ENCODE peak calls at places on chromosomes 1 and 21, in eight cellular contexts. F is cardiac muscle cell, Z is aorta, K is A549, G is substantia nigra, J is heart left ventricle, R is uterus, H is IMR-90. M is an unnamed sample.

GRCh38 chr1:179079113-179079761 is 2.6 kb upstream of the TOR3A start:
- DNase-seq in F (peak), Z (no peak), K (peak), G (peak), J (peak), R (peak), H (peak), M (peak)

GRCh38 chr1:78333426-78334012 is 157.3 kb upstream of the PTGFR start:
- DNase-seq in F (peak), Z (no peak), K (no peak), G (no peak), J (no peak), R (peak), H (peak), M (no peak)

GRCh38 chr1:77341195-77341594 is 59.4 kb downstream of the AK5 start:
- DNase-seq in F (no peak), Z (no peak), K (no peak), G (peak), J (no peak), R (no peak), H (no peak), M (no peak)

GRCh38 chr1:15684468-15685283 is 556 bp downstream of the PLEKHM2 start:
- DNase-seq in F (peak), Z (peak), K (peak), G (peak), J (peak), R (peak), H (no peak), M (peak)

GRCh38 chr1:215133532-215133931 is 51.0 kb downstream of the KCNK2 start:
- DNase-seq in F (no peak), Z (no peak), K (no peak), G (no peak), J (no peak), R (no peak), H (no peak), M (no peak)

GRCh38 chr1:218351617-218352438 is 6.7 kb downstream of the TGFB2 start:
- DNase-seq in F (peak), Z (peak), K (no peak), G (no peak), J (no peak), R (peak), H (peak), M (no peak)

GRCh38 chr1:33280091-33280661 is 23.9 kb downstream of the ZNF362 start:
- DNase-seq in F (no peak), Z (peak), K (no peak), G (no peak), J (no peak), R (no peak), H (no peak), M (no peak)

GRCh38 chr1:101311146-101311892 is 74.5 kb downstream of the S1PR1 start:
- DNase-seq in F (no peak), Z (no peak), K (no peak), G (no peak), J (no peak), R (no peak), H (no peak), M (no peak)

GRCh38 chr1:206001476-206001888 is 1.7 kb downstream of the RAB7B start:
- DNase-seq in F (peak), Z (no peak), K (peak), G (no peak), J (no peak), R (peak), H (peak), M (no peak)

GRCh38 chr1:68010543-68010942 is 39.9 kb downstream of the DIRAS3 start:
- DNase-seq in F (peak), Z (no peak), K (no peak), G (no peak), J (no peak), R (no peak), H (peak), M (no peak)

GRCh38 chr1:58885998-58886397 is 102.2 kb upstream of the JUN start:
- DNase-seq in F (peak), Z (peak), K (no peak), G (peak), J (no peak), R (no peak), H (no peak), M (peak)

GRCh38 chr21:29072873-29073221 is 601 bp downstream of the CCT8 start:
- DNase-seq in F (peak), Z (no peak), K (no peak), G (no peak), J (no peak), R (no peak), H (peak), M (no peak)

GRCh38 chr1:24481843-24482610 is 20.6 kb upstream of the RCAN3 start:
- DNase-seq in F (no peak), Z (no peak), K (no peak), G (no peak), J (no peak), R (no peak), H (no peak), M (peak)

GRCh38 chr1:116766616-116767469 is 12.6 kb downstream of the CD2 start:
- DNase-seq in F (no peak), Z (no peak), K (no peak), G (no peak), J (no peak), R (no peak), H (no peak), M (no peak)

GRCh38 chr1:94101613-94101940 is 19.4 kb downstream of the ABCA4 start:
- DNase-seq in F (no peak), Z (no peak), K (no peak), G (no peak), J (no peak), R (peak), H (peak), M (no peak)

GRCh38 chr1:238257018-238257417 is 366.3 kb upstream of the ZP4 start:
- DNase-seq in F (no peak), Z (no peak), K (no peak), G (no peak), J (no peak), R (no peak), H (no peak), M (no peak)

GRCh38 chr1:238951809-238952208 is 434.6 kb upstream of the CHRM3 start:
- DNase-seq in F (peak), Z (no peak), K (no peak), G (no peak), J (no peak), R (no peak), H (peak), M (no peak)

GRCh38 chr1:155126494-155127104 is 1.1 kb upstream of the EFNA1 start:
- DNase-seq in F (peak), Z (no peak), K (no peak), G (peak), J (no peak), R (peak), H (peak), M (peak)

GRCh38 chr1:53470155-53470554 is 11.0 kb downstream of the DMRTB1 start:
- DNase-seq in F (peak), Z (peak), K (peak), G (peak), J (peak), R (peak), H (peak), M (no peak)

GRCh38 chr21:18840239-18840638 is 436.7 kb upstream of the TMPRSS15 start:
- DNase-seq in F (no peak), Z (no peak), K (no peak), G (no peak), J (no peak), R (no peak), H (no peak), M (no peak)

GRCh38 chr1:244863491-244864252 is 671 bp downstream of the HNRNPU start:
- DNase-seq in F (no peak), Z (peak), K (no peak), G (peak), J (peak), R (no peak), H (no peak), M (no peak)

GRCh38 chr1:113811353-113811887 is 856 bp downstream of the RSBN1 start:
- DNase-seq in F (peak), Z (peak), K (peak), G (peak), J (no peak), R (no peak), H (peak), M (peak)

GRCh38 chr1:117146570-117147340 is 25.2 kb upstream of the TRIM45 start:
- DNase-seq in F (peak), Z (no peak), K (peak), G (no peak), J (no peak), R (no peak), H (peak), M (no peak)

GRCh38 chr1:154423988-154424326 is 18.8 kb downstream of the IL6R start:
- DNase-seq in F (no peak), Z (no peak), K (no peak), G (peak), J (no peak), R (no peak), H (no peak), M (no peak)

GRCh38 chr1:32273389-32274208 is 18.3 kb upstream of the HDAC1 start:
- DNase-seq in F (no peak), Z (no peak), K (no peak), G (no peak), J (no peak), R (no peak), H (peak), M (peak)

GRCh38 chr21:41582866-41583265 is 74.9 kb upstream of the TMPRSS2 start:
- DNase-seq in F (no peak), Z (no peak), K (no peak), G (no peak), J (no peak), R (no peak), H (no peak), M (no peak)
- H3K27ac ChIP-seq in F (no peak), Z (no peak), K (no peak), G (no peak), J (no peak), R (no peak), H (no peak), M (no peak)

GRCh38 chr1:7365706-7366105 is 405.4 kb upstream of the VAMP3 start:
- DNase-seq in F (no peak), Z (no peak), K (no peak), G (no peak), J (no peak), R (no peak), H (no peak), M (no peak)

GRCh38 chr1:7362947-7363346 is 408.1 kb upstream of the VAMP3 start:
- DNase-seq in F (no peak), Z (no peak), K (no peak), G (no peak), J (no peak), R (no peak), H (no peak), M (no peak)

GRCh38 chr1:7360526-7360925 is 410.6 kb upstream of the VAMP3 start:
- DNase-seq in F (no peak), Z (no peak), K (no peak), G (no peak), J (no peak), R (no peak), H (no peak), M (no peak)

GRCh38 chr1:7366286-7366954 is 404.7 kb upstream of the VAMP3 start:
- DNase-seq in F (no peak), Z (no peak), K (no peak), G (no peak), J (peak), R (no peak), H (no peak), M (no peak)

DNA sequence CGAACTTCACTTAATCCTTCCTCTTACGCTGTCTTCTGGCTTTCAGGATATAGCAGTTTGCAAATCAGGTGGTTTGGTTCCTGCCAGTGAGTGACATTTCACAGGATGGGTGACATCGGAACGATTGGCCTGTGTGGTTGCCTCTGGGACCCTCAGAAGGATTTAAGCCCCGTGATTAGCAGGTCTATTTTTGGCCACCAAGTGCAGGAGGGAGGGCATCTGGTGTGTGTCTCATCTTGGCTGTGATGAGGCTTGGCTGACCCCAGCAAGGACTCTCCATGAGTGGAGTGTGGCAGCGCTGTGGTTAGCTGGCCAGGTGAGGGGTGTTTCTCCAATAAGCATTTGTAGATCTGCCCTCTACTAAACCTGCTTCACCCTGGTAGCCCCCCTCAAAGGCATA is 407.6 kb upstream of the VAMP3 start:
- DNase-seq in F (no peak), Z (no peak), K (no peak), G (no peak), J (peak), R (no peak), H (no peak), M (no peak)
- H3K27ac ChIP-seq in F (peak), Z (no peak), K (no peak), G (no peak), J (peak), R (no peak), H (no peak), M (no peak)

DNA sequence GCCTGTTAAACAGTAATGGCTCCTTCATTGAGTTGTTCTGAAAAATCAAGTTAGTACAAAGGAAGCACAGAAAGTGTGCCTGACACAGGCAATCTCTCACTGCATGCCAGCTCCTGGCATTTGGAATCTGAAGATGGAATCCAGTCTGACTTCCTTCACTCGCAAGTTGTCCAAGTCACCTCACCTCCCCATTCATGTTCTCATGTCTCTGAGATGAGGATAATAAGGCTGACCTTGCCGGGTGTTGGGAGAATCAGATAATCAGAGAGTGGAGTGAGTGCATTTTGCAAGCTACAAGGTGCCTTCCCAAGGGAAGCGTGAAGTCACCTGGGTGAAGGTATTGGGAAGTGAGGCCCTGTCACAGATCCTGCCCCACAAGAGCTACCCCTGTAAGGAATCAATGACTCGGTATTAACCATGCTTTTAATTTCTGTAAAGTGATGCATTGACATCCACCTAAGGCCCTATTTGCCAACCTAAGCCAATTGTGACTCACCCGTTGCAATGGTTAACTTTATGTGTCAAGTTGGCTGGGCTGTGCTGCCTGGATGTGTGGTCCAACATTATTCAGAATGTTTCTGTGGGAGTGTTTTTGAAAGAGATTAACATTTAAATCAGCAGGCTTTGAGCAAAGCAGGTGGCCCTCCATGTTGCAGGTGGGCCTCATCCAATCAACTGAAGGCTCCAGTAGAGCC is 62.4 kb upstream of the TARBP1 start:
- DNase-seq in F (peak), Z (no peak), K (no peak), G (no peak), J (no peak), R (no peak), H (peak), M (no peak)
- H3K27ac ChIP-seq in F (peak), Z (no peak), K (no peak), G (peak), J (peak), R (peak), H (no peak), M (no peak)

GRCh38 chr1:237145379-237145778 is 103.4 kb downstream of the RYR2 start:
- DNase-seq in F (no peak), Z (no peak), K (no peak), G (no peak), J (no peak), R (no peak), H (no peak), M (no peak)
- H3K27ac ChIP-seq in F (peak), Z (peak), K (no peak), G (no peak), J (peak), R (peak), H (no peak), M (no peak)

M was measured in naive thymus-derived CD4-positive, alpha-beta T cell.